ENCODE peak calls at places on chromosomes 7 and 10, in four cellular contexts. M is A549, Y is HFF-Myc, F is heart right ventricle. Z is an unnamed sample.

GRCh38 chr10:118278649-118279048 is 63.5 kb downstream of the FAM204A start:
- DNase-seq in M (no peak), Y (no peak), F (no peak), Z (no peak)

GRCh38 chr10:123380491-123381085 is 226.4 kb downstream of the BUB3 start:
- DNase-seq in M (peak; percentile 12), Y (no peak), F (no peak), Z (no peak)

GRCh38 chr10:71497802-71498326 is 101.1 kb downstream of the CDH23 start:
- DNase-seq in M (no peak), Y (no peak), F (no peak), Z (no peak)

GRCh38 chr7:92723978-92724377 is 112.4 kb downstream of the CDK6 start:
- DNase-seq in M (no peak), Y (no peak), F (peak; percentile 76), Z (no peak)

GRCh38 chr10:19815036-19815435 is 1.2 kb upstream of the PLXDC2 start:
- DNase-seq in M (no peak), Y (no peak), F (no peak), Z (no peak)

GRCh38 chr10:130137077-130137448 is 872 bp downstream of the GLRX3 start:
- DNase-seq in M (peak; percentile 30), Y (no peak), F (no peak), Z (no peak)

GRCh38 chr7:1290262-1291039 is 57.8 kb downstream of the UNCX start:
- DNase-seq in M (no peak), Y (no peak), F (no peak), Z (peak; percentile 29)

GRCh38 chr10:5964736-5965135 is 12.6 kb downstream of the IL15RA start:
- DNase-seq in M (no peak), Y (no peak), F (no peak), Z (no peak)

GRCh38 chr7:142414915-142415314 is 157.1 kb upstream of the PRSS58 start:
- DNase-seq in M (no peak), Y (no peak), F (no peak), Z (no peak)

GRCh38 chr7:137962875-137963507 is 38.9 kb downstream of the CREB3L2 start:
- DNase-seq in M (no peak), Y (no peak), F (no peak), Z (no peak)

GRCh38 chr10:67144554-67144953 is 218.7 kb downstream of the LRRTM3 start:
- DNase-seq in M (no peak), Y (no peak), F (no peak), Z (no peak)

GRCh38 chr10:8053446-8054242 is 844 bp upstream of the GATA3 start:
- DNase-seq in M (peak; percentile 92), Y (peak; percentile 37), F (peak; percentile 83), Z (peak; percentile 91)

GRCh38 chr10:103872137-103872933 is 17.0 kb upstream of the SH3PXD2A start:
- DNase-seq in M (no peak), Y (no peak), F (no peak), Z (no peak)

GRCh38 chr10:64635906-64636305 is 1114.7 kb downstream of the REEP3 start:
- DNase-seq in M (no peak), Y (no peak), F (no peak), Z (no peak)

GRCh38 chr10:89301231-89301630 is 615 bp upstream of the IFIT2 start:
- DNase-seq in M (no peak), Y (no peak), F (peak; percentile 32), Z (no peak)

GRCh38 chr10:129405389-129405788 is 61.7 kb upstream of the MGMT start:
- DNase-seq in M (no peak), Y (no peak), F (no peak), Z (no peak)

GRCh38 chr7:68166525-68166924 is 1169.9 kb downstream of the TYW1 start:
- DNase-seq in M (no peak), Y (no peak), F (no peak), Z (no peak)

GRCh38 chr7:151518105-151518780 is 1.5 kb downstream of the RHEB start:
- DNase-seq in M (no peak), Y (no peak), F (peak; percentile 68), Z (peak; percentile 54)

GRCh38 chr7:17030559-17030958 is 148.8 kb upstream of the AGR3 start:
- DNase-seq in M (no peak), Y (no peak), F (no peak), Z (no peak)

GRCh38 chr7:4851459-4852422 is 10.1 kb downstream of the PAPOLB start:
- DNase-seq in M (no peak), Y (no peak), F (no peak), Z (no peak)

GRCh38 chr10:125868372-125868975 is 12.6 kb downstream of the DHX32 start:
- DNase-seq in M (peak; percentile 28), Y (peak; percentile 19), F (no peak), Z (no peak)

GRCh38 chr10:69220041-69220451 is at the start of gene HKDC1:
- DNase-seq in M (peak; percentile 84), Y (no peak), F (no peak), Z (no peak)

GRCh38 chr7:81956520-81956919 is 186.7 kb upstream of the HGF start:
- DNase-seq in M (peak; percentile 5), Y (peak; percentile 33), F (peak; percentile 13), Z (no peak)

GRCh38 chr10:122461367-122461728 is at the start of gene HTRA1:
- DNase-seq in M (peak; percentile 49), Y (no peak), F (peak; percentile 83), Z (no peak)

GRCh38 chr10:99433378-99434020 is 3.1 kb upstream of the GOT1 start:
- DNase-seq in M (no peak), Y (no peak), F (no peak), Z (no peak)
- TF ChIP-seq CTCF in M (peak; percentile 29), Y (peak; percentile 11), F (peak; percentile 49), Z (no peak)

DNA sequence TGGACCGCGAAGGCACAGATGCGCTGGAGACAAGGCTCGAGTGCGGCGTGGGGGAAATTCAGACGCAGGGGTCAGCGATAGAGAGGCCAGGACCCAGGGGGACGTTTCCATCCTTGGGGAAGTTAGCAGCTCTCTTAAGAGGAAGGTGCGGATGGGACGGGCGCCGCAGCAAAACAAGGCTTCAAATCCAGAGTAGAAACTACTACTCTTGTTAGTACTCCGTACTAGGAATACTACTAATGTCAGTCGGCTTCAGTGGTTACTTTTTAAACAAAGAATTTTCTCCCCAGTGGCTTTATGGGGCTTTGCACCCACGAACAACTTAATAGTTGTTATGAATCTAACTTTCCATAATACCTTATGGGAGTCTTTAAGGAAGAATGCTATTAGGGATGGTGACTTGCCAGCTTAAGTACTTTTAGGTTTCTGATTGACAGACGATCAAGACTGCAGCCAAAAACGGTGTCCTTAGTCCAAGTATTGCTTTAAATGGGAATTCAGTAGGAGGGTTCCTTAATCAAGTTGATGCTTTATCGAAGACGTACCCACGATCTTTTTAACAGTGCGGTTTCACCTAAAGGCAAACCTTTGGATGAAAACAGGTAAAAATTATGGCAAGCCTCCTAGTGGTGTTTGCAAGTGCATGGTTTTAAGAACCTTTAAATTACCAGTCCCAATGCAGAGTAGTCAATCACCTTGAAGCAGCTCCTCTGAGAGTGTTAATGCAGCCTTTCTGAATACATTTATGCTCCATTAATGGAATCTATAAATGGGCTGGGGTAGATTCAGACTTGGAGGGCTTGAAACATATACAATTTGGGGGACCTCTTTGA is 868 bp upstream of the IDE start:
- DNase-seq in M (peak; percentile 87), Y (no peak), F (no peak), Z (no peak)
- TF ChIP-seq CTCF in M (no peak), Y (no peak), F (no peak), Z (peak; percentile 37)

DNA sequence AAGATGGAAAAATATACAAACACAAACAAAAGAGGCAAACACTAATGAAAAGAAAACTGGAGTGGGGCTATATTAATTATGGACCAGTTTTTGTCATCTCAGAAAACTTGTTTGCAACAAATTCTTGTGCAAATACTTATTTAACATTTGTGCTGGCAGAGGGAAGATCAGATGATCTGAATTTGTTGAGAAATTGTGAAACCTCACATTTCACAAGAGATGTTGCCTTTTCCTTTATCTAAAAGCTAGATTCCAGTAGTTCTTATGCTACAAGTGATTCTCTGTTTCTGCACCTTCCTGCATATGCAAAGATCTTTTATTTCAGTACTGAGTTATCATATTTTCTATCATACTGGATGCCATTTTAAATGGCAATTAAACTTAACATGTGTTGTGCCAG is 320.7 kb downstream of the SUGCT start:
- DNase-seq in M (no peak), Y (no peak), F (no peak), Z (no peak)
- TF ChIP-seq CTCF in M (no peak), Y (no peak), F (no peak), Z (no peak)

DNA sequence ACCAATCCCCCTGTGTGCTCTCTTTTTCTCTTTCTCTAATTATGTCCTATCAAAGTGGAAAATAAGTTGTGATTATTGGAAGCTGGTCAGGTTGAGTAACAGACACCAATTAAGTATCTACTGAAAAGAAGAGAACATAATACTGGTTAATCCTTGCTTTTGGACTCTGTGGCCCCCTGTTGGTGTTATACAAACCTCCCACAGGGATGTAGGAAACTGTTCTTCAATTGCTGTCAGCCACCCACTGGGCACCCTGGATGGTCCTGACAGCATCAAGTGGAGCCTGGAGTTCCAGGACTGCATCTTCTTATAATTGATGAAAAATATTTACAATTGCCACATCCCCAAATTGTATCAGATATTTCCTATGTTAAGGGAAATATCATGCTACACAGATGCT is 939.7 kb downstream of the KCNMA1 start:
- DNase-seq in M (no peak), Y (no peak), F (no peak), Z (no peak)
- TF ChIP-seq CTCF in M (no peak), Y (peak; percentile 33), F (no peak), Z (peak; percentile 7)

GRCh38 chr7:131302453-131302852 is 25.2 kb upstream of the MKLN1 start:
- DNase-seq in M (no peak), Y (no peak), F (no peak), Z (no peak)

GRCh38 chr7:131305152-131305551 is 22.5 kb upstream of the MKLN1 start:
- DNase-seq in M (no peak), Y (no peak), F (no peak), Z (no peak)

GRCh38 chr7:131300572-131301466 is 26.9 kb upstream of the MKLN1 start:
- DNase-seq in M (no peak), Y (no peak), F (peak; percentile 52), Z (no peak)

GRCh38 chr7:131300078-131300477 is 27.6 kb upstream of the MKLN1 start:
- DNase-seq in M (no peak), Y (no peak), F (no peak), Z (no peak)

DNA sequence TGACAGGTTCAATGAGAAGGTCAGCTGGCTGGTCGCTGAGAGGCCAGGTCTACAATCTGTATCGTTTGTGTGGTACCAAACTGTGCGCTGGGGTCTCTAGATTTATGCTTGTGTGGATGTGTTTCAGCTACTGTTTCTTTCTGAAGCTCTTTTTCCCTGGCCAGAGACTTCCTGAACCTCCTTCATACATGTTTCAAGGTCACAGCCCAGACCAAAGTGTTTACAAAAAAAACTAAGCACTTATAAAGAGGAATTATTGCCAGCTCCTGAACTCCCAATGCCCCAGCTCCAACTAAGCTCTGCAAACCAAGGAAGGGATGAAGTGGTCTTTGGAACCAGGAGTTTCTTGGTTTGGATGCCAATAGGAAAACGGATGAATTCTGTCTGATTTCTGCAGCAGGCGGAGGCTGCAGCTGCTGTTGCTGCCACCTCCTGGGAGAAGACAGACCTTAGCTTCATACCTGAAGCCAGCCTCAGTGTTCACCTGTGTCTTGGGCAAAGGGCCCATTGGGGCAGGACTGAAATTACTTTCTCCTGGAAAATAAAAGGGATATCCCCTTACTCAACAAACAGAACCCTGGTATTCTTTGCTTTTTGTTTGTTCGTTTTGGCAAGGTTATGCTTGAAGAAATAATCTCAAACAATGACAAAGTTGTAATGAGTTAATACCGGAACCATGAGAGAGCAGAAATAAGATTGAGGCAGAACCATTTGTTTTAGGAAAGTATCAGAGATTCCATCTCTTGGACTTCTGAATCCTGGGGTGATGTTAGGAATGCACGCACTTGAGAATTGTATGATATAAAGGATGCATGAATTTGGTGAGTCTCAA is 24.6 kb upstream of the MKLN1 start:
- DNase-seq in M (peak; percentile 28), Y (no peak), F (peak; percentile 23), Z (no peak)
- TF ChIP-seq CTCF in M (peak; percentile 62), Y (peak; percentile 43), F (peak; percentile 71), Z (peak; percentile 61)